ENCODE peak calls at places on chromosomes 16 and 17, in nine cellular contexts. R is tibial nerve, F is HepG2, X is adrenal gland, V is HCT116, Z is uterus, A is GM12891, H is spleen, J is erythroblast. P is an unnamed sample.

GRCh38 chr16:80056334-80056733 is 455.8 kb upstream of the MAF start:
- DNase-seq in R (no peak), F (no peak), X (no peak), V (no peak), Z (no peak), A (no peak), H (no peak), J (no peak), P (no peak)

GRCh38 chr17:47205419-47205963 is 3.7 kb upstream of the MYL4 start:
- DNase-seq in R (peak; percentile 48), F (no peak), X (peak; percentile 81), V (no peak), Z (peak; percentile 46), A (no peak), H (peak; percentile 86), J (no peak), P (no peak)

GRCh38 chr17:2449486-2449885 is 48.6 kb upstream of the MNT start:
- DNase-seq in R (no peak), F (no peak), X (no peak), V (no peak), Z (no peak), A (no peak), H (no peak), J (no peak), P (no peak)

GRCh38 chr17:69581061-69581955 is 166.8 kb downstream of the MAP2K6 start:
- DNase-seq in R (no peak), F (no peak), X (peak; percentile 53), V (no peak), Z (no peak), A (peak; percentile 11), H (no peak), J (no peak), P (no peak)

GRCh38 chr17:10127819-10128375 is 70.5 kb downstream of the GAS7 start:
- DNase-seq in R (peak; percentile 67), F (no peak), X (peak; percentile 71), V (no peak), Z (peak; percentile 92), A (no peak), H (peak; percentile 85), J (no peak), P (peak; percentile 83)

GRCh38 chr17:48123111-48123510 is 15.5 kb downstream of the SNX11 start:
- DNase-seq in R (no peak), F (no peak), X (no peak), V (no peak), Z (no peak), A (no peak), H (no peak), J (no peak), P (no peak)

GRCh38 chr17:42748906-42749798 is 4.3 kb upstream of the EZH1 start:
- DNase-seq in R (peak; percentile 41), F (no peak), X (no peak), V (no peak), Z (no peak), A (no peak), H (peak; percentile 47), J (no peak), P (no peak)

GRCh38 chr16:69123894-69124293 is 8.5 kb downstream of the CHTF8 start:
- DNase-seq in R (no peak), F (peak; percentile 85), X (peak; percentile 75), V (no peak), Z (peak; percentile 56), A (peak; percentile 43), H (peak; percentile 20), J (peak; percentile 81), P (peak; percentile 81)

GRCh38 chr17:74870512-74870911 is 2.3 kb downstream of the FDXR start:
- DNase-seq in R (no peak), F (peak; percentile 67), X (peak; percentile 97), V (no peak), Z (peak; percentile 74), A (no peak), H (no peak), J (no peak), P (no peak)

GRCh38 chr16:23504453-23505179 is 5.7 kb downstream of the GGA2 start:
- DNase-seq in R (no peak), F (peak; percentile 58), X (peak; percentile 78), V (peak; percentile 66), Z (peak; percentile 47), A (peak; percentile 34), H (peak; percentile 86), J (peak; percentile 74), P (peak; percentile 88)

GRCh38 chr17:37315601-37316000 is 60.2 kb upstream of the C17orf78 start:
- DNase-seq in R (no peak), F (no peak), X (no peak), V (no peak), Z (no peak), A (no peak), H (no peak), J (peak; percentile 4), P (no peak)

GRCh38 chr17:72296456-72296855 is 175.6 kb downstream of the SOX9 start:
- DNase-seq in R (no peak), F (no peak), X (no peak), V (no peak), Z (no peak), A (no peak), H (no peak), J (no peak), P (no peak)

GRCh38 chr17:34252138-34252889 is 2.8 kb upstream of the CCL2 start:
- DNase-seq in R (peak; percentile 95), F (no peak), X (peak; percentile 98), V (no peak), Z (peak; percentile 94), A (peak; percentile 21), H (peak; percentile 82), J (no peak), P (peak; percentile 98)

GRCh38 chr16:27795992-27796614 is 246.2 kb downstream of the KATNIP start:
- DNase-seq in R (no peak), F (peak; percentile 51), X (peak; percentile 63), V (peak; percentile 4), Z (no peak), A (no peak), H (no peak), J (peak; percentile 46), P (peak; percentile 54)

GRCh38 chr17:63549289-63549945 is 860 bp upstream of the DCAF7 start:
- DNase-seq in R (no peak), F (no peak), X (no peak), V (no peak), Z (no peak), A (no peak), H (no peak), J (peak; percentile 89), P (no peak)

GRCh38 chr17:45019177-45019711 is 32.2 kb downstream of the DCAKD start:
- DNase-seq in R (no peak), F (no peak), X (no peak), V (no peak), Z (no peak), A (peak; percentile 56), H (peak; percentile 78), J (peak; percentile 54), P (peak; percentile 59)

GRCh38 chr17:45022655-45023339 is 28.6 kb downstream of the DCAKD start:
- DNase-seq in R (no peak), F (no peak), X (peak; percentile 78), V (no peak), Z (no peak), A (peak; percentile 65), H (no peak), J (no peak), P (no peak)

GRCh38 chr17:45020354-45021138 is 30.9 kb downstream of the DCAKD start:
- DNase-seq in R (peak; percentile 32), F (no peak), X (peak; percentile 73), V (no peak), Z (no peak), A (no peak), H (no peak), J (no peak), P (no peak)

GRCh38 chr17:45022288-45022648 is 29.2 kb downstream of the DCAKD start:
- DNase-seq in R (no peak), F (no peak), X (no peak), V (no peak), Z (no peak), A (no peak), H (no peak), J (no peak), P (no peak)

DNA sequence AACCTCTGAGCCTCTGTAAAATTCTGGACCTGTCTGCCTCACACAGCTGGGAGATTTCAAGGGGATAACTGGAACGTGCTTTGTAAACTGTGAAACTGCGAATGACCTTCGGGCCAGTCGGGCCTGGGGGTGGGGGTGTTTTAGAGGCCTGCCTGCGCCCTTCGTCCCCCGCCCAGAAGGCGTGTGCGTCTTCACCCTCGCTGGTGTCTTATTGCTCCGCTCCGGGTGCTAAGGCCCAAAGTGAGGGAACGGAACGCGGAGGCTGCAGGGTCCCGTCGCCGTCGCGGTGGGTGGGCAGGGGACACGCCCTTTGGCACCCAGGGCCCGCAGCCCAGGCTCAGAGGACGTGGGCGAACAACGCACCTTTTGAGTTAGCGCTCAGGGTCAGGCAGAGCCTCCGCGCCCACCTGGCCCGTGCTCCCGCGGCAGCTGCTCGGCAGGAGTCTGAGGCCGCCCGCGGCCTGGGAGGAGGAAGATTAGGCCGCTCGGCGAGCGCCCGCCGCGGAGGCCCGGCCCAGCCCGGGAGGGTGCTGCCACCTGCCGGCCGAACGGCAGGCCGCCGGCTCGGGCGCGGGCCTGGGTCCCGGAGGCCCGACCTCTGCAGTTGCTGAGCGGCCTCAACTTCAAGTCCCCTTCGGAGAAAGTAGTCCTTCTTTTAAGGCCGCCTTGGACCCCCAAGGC is 29.7 kb downstream of the DCAKD start:
- DNase-seq in R (peak; percentile 37), F (peak; percentile 53), X (peak; percentile 71), V (no peak), Z (peak; percentile 52), A (peak; percentile 97), H (peak; percentile 94), J (peak; percentile 76), P (peak; percentile 69)
- TF ChIP-seq POLR2A in R (no peak), F (peak; percentile 32), X (peak; percentile 38), V (no peak), Z (peak; percentile 37), A (no peak), H (no peak), J (no peak), P (no peak)

GRCh38 chr17:44217738-44218343 is 1.6 kb downstream of the UBTF start:
- DNase-seq in R (no peak), F (no peak), X (no peak), V (no peak), Z (no peak), A (no peak), H (peak; percentile 89), J (no peak), P (no peak)
- TF ChIP-seq POLR2A in R (no peak), F (no peak), X (no peak), V (no peak), Z (no peak), A (no peak), H (no peak), J (no peak), P (no peak)

GRCh38 chr16:31094424-31095120 is at the start of gene VKORC1:
- DNase-seq in R (peak; percentile 89), F (peak; percentile 98), X (peak; percentile 98), V (peak; percentile 97), Z (peak; percentile 95), A (peak; percentile 92), H (peak; percentile 96), J (peak; percentile 94), P (peak; percentile 98)
- TF ChIP-seq POLR2A in R (peak; percentile 5), F (peak; percentile 84), X (peak; percentile 77), V (peak; percentile 58), Z (peak; percentile 60), A (peak; percentile 33), H (no peak), J (peak; percentile 65), P (peak; percentile 37)

DNA sequence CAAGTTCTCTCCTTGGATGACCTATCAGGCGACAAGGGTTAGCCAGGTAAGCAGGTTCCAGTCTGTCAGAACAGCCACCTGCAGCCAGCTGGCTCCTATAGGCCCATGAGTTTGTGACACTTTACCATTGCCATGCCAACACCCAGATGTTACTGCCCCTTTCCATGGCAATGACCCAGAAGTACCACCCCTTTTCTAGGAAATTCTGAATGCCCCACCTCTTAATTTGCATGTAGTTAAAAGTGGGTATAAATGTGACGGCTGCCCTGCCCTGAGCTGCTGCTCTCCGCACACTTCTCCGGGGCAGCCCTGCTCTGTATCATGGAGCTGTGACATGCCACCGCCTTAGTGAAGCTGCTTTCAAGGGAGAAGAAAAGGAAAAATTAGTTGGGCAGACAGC is 10.0 kb upstream of the SECTM1 start:
- DNase-seq in R (no peak), F (no peak), X (no peak), V (no peak), Z (no peak), A (no peak), H (no peak), J (peak; percentile 43), P (no peak)
- TF ChIP-seq POLR2A in R (no peak), F (peak; percentile 54), X (no peak), V (no peak), Z (no peak), A (no peak), H (no peak), J (no peak), P (no peak)

P was measured in NB4.